ENCODE peak calls at places on chromosomes 16 and 17, in six cellular contexts. H is brain pericyte, X is thoracic aorta, R is GOT3, L is activated T-helper 1 cell treated with Interleukin-2 at 50 U/mL for 16 hours, D is ELR. B is an unnamed sample.
A peak's percentile ranks its signal among the peaks of the same experiment; 100 is the strongest.

GRCh38 chr17:41910701-41911391 is 7.9 kb downstream of the ACLY start:
- DNase-seq in H (no peak), X (no peak), R (peak; percentile 7), L (no peak), D (peak; percentile 99), B (peak; percentile 91)

GRCh38 chr16:81460075-81460474 is 15.5 kb downstream of the CMIP start:
- DNase-seq in H (no peak), X (no peak), R (no peak), L (no peak), D (no peak), B (no peak)

GRCh38 chr17:59361916-59362810 is 30.7 kb downstream of the YPEL2 start:
- DNase-seq in H (peak; percentile 77), X (no peak), R (no peak), L (peak; percentile 15), D (peak; percentile 86), B (peak; percentile 88)

GRCh38 chr17:10278218-10278617 is 79.8 kb upstream of the GAS7 start:
- DNase-seq in H (no peak), X (no peak), R (no peak), L (no peak), D (no peak), B (no peak)

GRCh38 chr16:81451753-81452680 is 7.4 kb downstream of the CMIP start:
- DNase-seq in H (no peak), X (no peak), R (no peak), L (no peak), D (no peak), B (peak; percentile 63)

GRCh38 chr17:79666111-79666510 is 55.3 kb upstream of the RBFOX3 start:
- DNase-seq in H (no peak), X (no peak), R (no peak), L (no peak), D (no peak), B (no peak)

GRCh38 chr17:10613775-10614513 is 43.2 kb downstream of the MYH3 start:
- DNase-seq in H (no peak), X (no peak), R (no peak), L (no peak), D (no peak), B (no peak)

GRCh38 chr17:78933025-78933958 is 8.1 kb upstream of the TIMP2 start:
- DNase-seq in H (peak; percentile 79), X (peak; percentile 44), R (peak; percentile 54), L (peak; percentile 31), D (peak; percentile 100), B (peak; percentile 99)

GRCh38 chr16:74862743-74863244 is 88.2 kb upstream of the FA2H start:
- DNase-seq in H (peak; percentile 8), X (no peak), R (no peak), L (no peak), D (peak; percentile 69), B (peak; percentile 64)

GRCh38 chr17:48553837-48554236 is 8.9 kb upstream of the HOXB2 start:
- DNase-seq in H (no peak), X (no peak), R (no peak), L (no peak), D (no peak), B (peak; percentile 33)

GRCh38 chr16:49491111-49491670 is 117.6 kb downstream of the C16orf78 start:
- DNase-seq in H (no peak), X (no peak), R (no peak), L (no peak), D (no peak), B (no peak)

GRCh38 chr17:12522336-12522735 is 143.4 kb upstream of the MYOCD start:
- DNase-seq in H (no peak), X (no peak), R (no peak), L (no peak), D (no peak), B (no peak)

GRCh38 chr17:74759243-74759801 is 10.9 kb downstream of the NHERF1 start:
- DNase-seq in H (no peak), X (no peak), R (no peak), L (peak; percentile 46), D (no peak), B (peak; percentile 48)

GRCh38 chr16:85781685-85782370 is 17.5 kb downstream of the EMC8 start:
- DNase-seq in H (no peak), X (no peak), R (no peak), L (no peak), D (no peak), B (no peak)

GRCh38 chr17:21241564-21241963 is 11.6 kb downstream of the NATD1 start:
- DNase-seq in H (no peak), X (no peak), R (no peak), L (no peak), D (no peak), B (no peak)

GRCh38 chr17:74330446-74330845 is 4.4 kb downstream of the KIF19 start:
- DNase-seq in H (no peak), X (no peak), R (no peak), L (no peak), D (no peak), B (no peak)

GRCh38 chr17:21375757-21376584 is at the start of gene KCNJ12:
- DNase-seq in H (no peak), X (no peak), R (no peak), L (no peak), D (peak; percentile 14), B (no peak)

GRCh38 chr16:17367034-17367433 is 103.7 kb downstream of the XYLT1 start:
- DNase-seq in H (no peak), X (no peak), R (no peak), L (no peak), D (no peak), B (no peak)

GRCh38 chr17:34725008-34725407 is 145.6 kb downstream of the TMEM132E start:
- DNase-seq in H (no peak), X (no peak), R (no peak), L (no peak), D (no peak), B (no peak)

GRCh38 chr17:78151514-78152008 is 5.4 kb downstream of the C17orf99 start:
- DNase-seq in H (no peak), X (no peak), R (no peak), L (no peak), D (peak; percentile 81), B (no peak)

GRCh38 chr17:80389011-80389995 is 25.7 kb upstream of the ENDOV start:
- DNase-seq in H (no peak), X (no peak), R (no peak), L (no peak), D (no peak), B (no peak)

GRCh38 chr16:58016841-58017446 is 8.6 kb upstream of the MMP15 start:
- DNase-seq in H (no peak), X (no peak), R (no peak), L (no peak), D (no peak), B (no peak)

GRCh38 chr17:27471321-27472269 is 15.3 kb downstream of the KSR1 start:
- DNase-seq in H (no peak), X (no peak), R (no peak), L (peak; percentile 50), D (peak; percentile 46), B (peak; percentile 79)

GRCh38 chr17:39926588-39927100 is 757 bp downstream of the ORMDL3 start:
- DNase-seq in H (no peak), X (no peak), R (no peak), L (peak; percentile 40), D (peak; percentile 47), B (peak; percentile 23)

GRCh38 chr17:29611351-29612093 is 11.2 kb downstream of the CORO6 start:
- DNase-seq in H (no peak), X (no peak), R (no peak), L (no peak), D (no peak), B (no peak)

GRCh38 chr17:3894927-3895343 is 2.1 kb upstream of the CAMKK1 start:
- DNase-seq in H (no peak), X (no peak), R (no peak), L (no peak), D (peak; percentile 41), B (peak; percentile 53)

GRCh38 chr16:84486551-84487235 is 17.8 kb downstream of the MEAK7 start:
- DNase-seq in H (no peak), X (no peak), R (no peak), L (no peak), D (no peak), B (no peak)

GRCh38 chr16:89322381-89323119 is 105.0 kb downstream of the ZNF778 start:
- DNase-seq in H (no peak), X (no peak), R (no peak), L (no peak), D (peak; percentile 85), B (peak; percentile 80)

GRCh38 chr16:29107299-29107698 is 122.4 kb downstream of the LAT start:
- DNase-seq in H (no peak), X (no peak), R (no peak), L (no peak), D (no peak), B (no peak)

GRCh38 chr17:1720856-1721386 is 3.6 kb upstream of the WDR81 start:
- DNase-seq in H (no peak), X (no peak), R (no peak), L (peak; percentile 53), D (peak; percentile 67), B (peak; percentile 57)

GRCh38 chr17:8001976-8002645 is at the start of gene GUCY2D:
- DNase-seq in H (no peak), X (no peak), R (no peak), L (no peak), D (no peak), B (no peak)

GRCh38 chr16:50326835-50327465 is 41.8 kb downstream of the BRD7 start:
- DNase-seq in H (no peak), X (no peak), R (no peak), L (peak; percentile 47), D (peak; percentile 58), B (peak; percentile 65)

GRCh38 chr16:58299757-58300349 is 5.0 kb upstream of the PRSS54 start:
- DNase-seq in H (no peak), X (no peak), R (no peak), L (no peak), D (peak; percentile 51), B (peak; percentile 19)